ENCODE peak calls at places on chromosome 11, in ten cellular contexts. X is Caco-2; G is brain microvascular endothelial cell; W is cerebellum; F is occipital lobe; E is stimulated activated naive CD4-positive, alpha-beta T cell; D is mesendoderm; H is stimulated activated naive B cell treated with anti-CD40 and anti-IgM and Interleukin-4, amounts not matched to agents 10 μg/mL and 1 μg/mL and 100 μg/mL, for 72 hours; L is stimulated activated CD8-positive, alpha-beta memory T cell treated with anti-CD3 and anti-CD28 coated beads, Interleukin-7, amount 100 ng/mL, for 24 hours; J is C1 segment of cervical spinal cord. R is an unnamed sample.

GRCh38 chr11:69351460-69351859 is 57.5 kb downstream of the MYEOV start:
- DNase-seq in X (no peak), G (peak; percentile 13), W (no peak), F (no peak), E (no peak), D (peak; percentile 7), H (no peak), L (no peak), J (no peak), R (no peak)

GRCh38 chr11:126152152-126152551 is 59.3 kb downstream of the RPUSD4 start:
- DNase-seq in X (no peak), G (no peak), W (no peak), F (no peak), E (no peak), D (no peak), H (no peak), L (no peak), J (no peak), R (no peak)

GRCh38 chr11:66335531-66336233 is 552 bp downstream of the RIN1 start:
- DNase-seq in X (no peak), G (peak; percentile 62), W (peak; percentile 32), F (no peak), E (no peak), D (peak; percentile 74), H (no peak), L (no peak), J (no peak), R (no peak)

GRCh38 chr11:102836290-102836875 is 7.0 kb downstream of the MMP3 start:
- DNase-seq in X (no peak), G (peak; percentile 65), W (no peak), F (no peak), E (no peak), D (peak; percentile 31), H (no peak), L (no peak), J (no peak), R (no peak)

GRCh38 chr11:83292709-83293435 is 6.7 kb upstream of the CCDC90B start:
- DNase-seq in X (peak; percentile 51), G (peak; percentile 71), W (peak; percentile 57), F (peak; percentile 24), E (peak; percentile 25), D (peak; percentile 94), H (peak; percentile 13), L (no peak), J (peak; percentile 29), R (peak; percentile 50)

GRCh38 chr11:118353084-118353710 is 6.2 kb upstream of the UBE4A start:
- DNase-seq in X (no peak), G (no peak), W (peak; percentile 12), F (no peak), E (peak; percentile 66), D (no peak), H (no peak), L (no peak), J (no peak), R (peak; percentile 19)

GRCh38 chr11:15580056-15580774 is 465.5 kb downstream of the INSC start:
- DNase-seq in X (no peak), G (no peak), W (no peak), F (no peak), E (no peak), D (no peak), H (no peak), L (no peak), J (no peak), R (no peak)

GRCh38 chr11:125062931-125063428 is at the start of gene SLC37A2:
- DNase-seq in X (peak; percentile 76), G (peak; percentile 27), W (peak; percentile 23), F (no peak), E (peak; percentile 9), D (peak; percentile 75), H (peak; percentile 80), L (no peak), J (peak; percentile 43), R (peak; percentile 84)

GRCh38 chr11:47924184-47924671 is 56.1 kb upstream of the PTPRJ start:
- DNase-seq in X (peak; percentile 63), G (peak; percentile 65), W (no peak), F (no peak), E (no peak), D (no peak), H (no peak), L (no peak), J (no peak), R (no peak)

GRCh38 chr11:34330653-34331052 is 27.2 kb downstream of the ABTB2 start:
- DNase-seq in X (no peak), G (no peak), W (no peak), F (no peak), E (no peak), D (no peak), H (no peak), L (no peak), J (no peak), R (no peak)

GRCh38 chr11:47189100-47189834 is 3.0 kb upstream of the PACSIN3 start:
- DNase-seq in X (peak; percentile 94), G (peak; percentile 80), W (peak; percentile 44), F (no peak), E (no peak), D (no peak), H (no peak), L (no peak), J (no peak), R (no peak)

GRCh38 chr11:67732045-67732787 is 57.8 kb upstream of the ALDH3B2 start:
- DNase-seq in X (no peak), G (no peak), W (no peak), F (no peak), E (peak; percentile 70), D (peak; percentile 37), H (peak; percentile 22), L (peak; percentile 21), J (no peak), R (peak; percentile 56)

GRCh38 chr11:33723238-33723881 is 12.9 kb downstream of the CD59 start:
- DNase-seq in X (no peak), G (peak; percentile 95), W (no peak), F (no peak), E (no peak), D (peak; percentile 92), H (no peak), L (no peak), J (no peak), R (no peak)

GRCh38 chr11:7657306-7658025 is 15.8 kb downstream of the CYB5R2 start:
- DNase-seq in X (peak; percentile 53), G (peak; percentile 61), W (peak; percentile 18), F (peak; percentile 18), E (no peak), D (peak; percentile 82), H (no peak), L (no peak), J (peak; percentile 55), R (no peak)

GRCh38 chr11:1341928-1342524 is 32.6 kb upstream of the TOLLIP start:
- DNase-seq in X (peak; percentile 29), G (peak; percentile 49), W (no peak), F (no peak), E (no peak), D (no peak), H (no peak), L (no peak), J (no peak), R (no peak)

GRCh38 chr11:106998126-106998525 is 20.1 kb downstream of the GUCY1A2 start:
- DNase-seq in X (no peak), G (no peak), W (no peak), F (no peak), E (no peak), D (peak; percentile 35), H (no peak), L (no peak), J (no peak), R (no peak)

GRCh38 chr11:37718431-37718999 is 1120.5 kb upstream of the RAG2 start:
- DNase-seq in X (no peak), G (no peak), W (no peak), F (no peak), E (no peak), D (no peak), H (no peak), L (no peak), J (no peak), R (no peak)

GRCh38 chr11:45106440-45106839 is 40.0 kb upstream of the PRDM11 start:
- DNase-seq in X (no peak), G (no peak), W (no peak), F (no peak), E (no peak), D (no peak), H (no peak), L (no peak), J (no peak), R (no peak)

GRCh38 chr11:79431535-79431934 is 9.3 kb downstream of the TENM4 start:
- DNase-seq in X (no peak), G (no peak), W (no peak), F (no peak), E (no peak), D (no peak), H (no peak), L (no peak), J (no peak), R (no peak)

GRCh38 chr11:119688362-119688761 is 40.6 kb downstream of the NECTIN1 start:
- DNase-seq in X (no peak), G (no peak), W (no peak), F (no peak), E (no peak), D (no peak), H (no peak), L (no peak), J (no peak), R (no peak)

GRCh38 chr11:13316528-13316961 is 39.0 kb downstream of the BMAL1 start:
- DNase-seq in X (no peak), G (peak; percentile 20), W (no peak), F (no peak), E (no peak), D (no peak), H (peak; percentile 68), L (no peak), J (no peak), R (no peak)

R was measured in germinal center.